ENCODE peak calls at places on chromosomes 7 and 10, in eight cellular contexts. One of them, this sample, is unnamed.

GRCh38 chr10:132713421-132714095 is 72.4 kb downstream of the NKX6-2 start:
- DNase-seq in PC-9: no peak
- DNase-seq in ovary: no peak
- DNase-seq in astrocyte of the spinal cord: no peak
- DNase-seq in A673: no peak
- DNase-seq in right atrium auricular region: no peak
- DNase-seq in spleen: peak; percentile 65
- DNase-seq in NB4: no peak
- DNase-seq in this sample: no peak

GRCh38 chr7:107032720-107033438 is 11.6 kb upstream of the PRKAR2B start:
- DNase-seq in PC-9: no peak
- DNase-seq in ovary: no peak
- DNase-seq in astrocyte of the spinal cord: no peak
- DNase-seq in A673: no peak
- DNase-seq in right atrium auricular region: no peak
- DNase-seq in spleen: no peak
- DNase-seq in NB4: no peak
- DNase-seq in this sample: no peak

GRCh38 chr10:90308223-90308622 is 549.6 kb downstream of the HTR7 start:
- DNase-seq in PC-9: no peak
- DNase-seq in ovary: no peak
- DNase-seq in astrocyte of the spinal cord: peak; percentile 51
- DNase-seq in A673: no peak
- DNase-seq in right atrium auricular region: no peak
- DNase-seq in spleen: no peak
- DNase-seq in NB4: no peak
- DNase-seq in this sample: peak; percentile 86

GRCh38 chr7:50953820-50954219 is 171.1 kb upstream of the GRB10 start:
- DNase-seq in PC-9: peak; percentile 80
- DNase-seq in ovary: no peak
- DNase-seq in astrocyte of the spinal cord: peak; percentile 67
- DNase-seq in A673: no peak
- DNase-seq in right atrium auricular region: no peak
- DNase-seq in spleen: no peak
- DNase-seq in NB4: peak; percentile 68
- DNase-seq in this sample: peak; percentile 58

GRCh38 chr7:2953099-2953498 is 90.6 kb downstream of the CARD11 start:
- DNase-seq in PC-9: no peak
- DNase-seq in ovary: no peak
- DNase-seq in astrocyte of the spinal cord: no peak
- DNase-seq in A673: no peak
- DNase-seq in right atrium auricular region: no peak
- DNase-seq in spleen: no peak
- DNase-seq in NB4: no peak
- DNase-seq in this sample: peak; percentile 3

GRCh38 chr7:156368459-156368858 is 272.1 kb upstream of the RNF32 start:
- DNase-seq in PC-9: no peak
- DNase-seq in ovary: no peak
- DNase-seq in astrocyte of the spinal cord: no peak
- DNase-seq in A673: no peak
- DNase-seq in right atrium auricular region: no peak
- DNase-seq in spleen: no peak
- DNase-seq in NB4: no peak
- DNase-seq in this sample: no peak

GRCh38 chr10:42543840-42544372 is 94.5 kb downstream of the ZNF33B start:
- DNase-seq in PC-9: no peak
- DNase-seq in ovary: no peak
- DNase-seq in astrocyte of the spinal cord: no peak
- DNase-seq in A673: no peak
- DNase-seq in right atrium auricular region: no peak
- DNase-seq in spleen: no peak
- DNase-seq in NB4: no peak
- DNase-seq in this sample: no peak

GRCh38 chr10:95560288-95561199 is 627 bp downstream of the SORBS1 start:
- DNase-seq in PC-9: peak; percentile 21
- DNase-seq in ovary: peak; percentile 60
- DNase-seq in astrocyte of the spinal cord: peak; percentile 36
- DNase-seq in A673: peak; percentile 17
- DNase-seq in right atrium auricular region: peak; percentile 63
- DNase-seq in spleen: peak; percentile 90
- DNase-seq in NB4: peak; percentile 18
- DNase-seq in this sample: peak; percentile 37

GRCh38 chr7:101125989-101126650 is 784 bp upstream of the SERPINE1 start:
- DNase-seq in PC-9: peak; percentile 94
- DNase-seq in ovary: peak; percentile 96
- DNase-seq in astrocyte of the spinal cord: peak; percentile 90
- DNase-seq in A673: no peak
- DNase-seq in right atrium auricular region: peak; percentile 81
- DNase-seq in spleen: no peak
- DNase-seq in NB4: peak; percentile 67
- DNase-seq in this sample: peak; percentile 88

GRCh38 chr7:146321301-146321700 is 204.7 kb downstream of the CNTNAP2 start:
- DNase-seq in PC-9: no peak
- DNase-seq in ovary: no peak
- DNase-seq in astrocyte of the spinal cord: no peak
- DNase-seq in A673: no peak
- DNase-seq in right atrium auricular region: no peak
- DNase-seq in spleen: no peak
- DNase-seq in NB4: no peak
- DNase-seq in this sample: no peak

GRCh38 chr7:72321637-72322036 is 90.5 kb downstream of the CALN1 start:
- DNase-seq in PC-9: no peak
- DNase-seq in ovary: no peak
- DNase-seq in astrocyte of the spinal cord: no peak
- DNase-seq in A673: no peak
- DNase-seq in right atrium auricular region: no peak
- DNase-seq in spleen: no peak
- DNase-seq in NB4: no peak
- DNase-seq in this sample: no peak

GRCh38 chr10:14382022-14382421 is 51.3 kb upstream of the FRMD4A start:
- DNase-seq in PC-9: no peak
- DNase-seq in ovary: no peak
- DNase-seq in astrocyte of the spinal cord: peak; percentile 85
- DNase-seq in A673: no peak
- DNase-seq in right atrium auricular region: no peak
- DNase-seq in spleen: no peak
- DNase-seq in NB4: no peak
- DNase-seq in this sample: no peak

GRCh38 chr10:126661356-126661755 is 9.1 kb downstream of the C10orf90 start:
- DNase-seq in PC-9: no peak
- DNase-seq in ovary: no peak
- DNase-seq in astrocyte of the spinal cord: no peak
- DNase-seq in A673: no peak
- DNase-seq in right atrium auricular region: no peak
- DNase-seq in spleen: no peak
- DNase-seq in NB4: no peak
- DNase-seq in this sample: no peak

DNA sequence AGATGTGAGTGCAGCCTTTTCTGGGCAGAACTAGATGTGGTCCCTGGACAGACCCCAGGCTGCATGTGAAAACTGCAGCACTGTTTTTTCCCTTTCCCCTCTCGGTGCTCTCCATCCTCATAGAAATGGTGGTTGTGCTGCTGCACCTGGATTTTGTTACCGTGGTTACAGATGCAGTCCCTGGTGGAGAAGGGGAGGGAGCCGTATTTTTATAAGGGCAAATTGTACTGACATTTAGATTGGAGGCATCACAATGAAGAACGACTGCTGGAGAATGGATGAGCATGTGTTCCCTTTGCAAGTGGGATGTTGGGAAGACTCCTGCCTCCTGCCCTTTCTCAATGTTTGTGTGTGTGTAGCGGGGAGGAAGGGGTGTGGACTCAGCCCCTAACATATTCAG is 469.9 kb downstream of the CCSER2 start:
- DNase-seq in PC-9: no peak
- DNase-seq in ovary: no peak
- DNase-seq in astrocyte of the spinal cord: no peak
- DNase-seq in A673: no peak
- DNase-seq in right atrium auricular region: no peak
- DNase-seq in spleen: no peak
- DNase-seq in NB4: no peak
- DNase-seq in this sample: no peak
- TF ChIP-seq CTCF in PC-9: no peak
- TF ChIP-seq CTCF in ovary: no peak
- TF ChIP-seq CTCF in astrocyte of the spinal cord: no peak
- TF ChIP-seq CTCF in A673: no peak
- TF ChIP-seq CTCF in right atrium auricular region: no peak
- TF ChIP-seq CTCF in spleen: no peak
- TF ChIP-seq CTCF in NB4: no peak
- TF ChIP-seq CTCF in this sample: no peak

GRCh38 chr10:30495687-30496086 is 61.7 kb downstream of the MAP3K8 start:
- DNase-seq in PC-9: no peak
- DNase-seq in ovary: no peak
- DNase-seq in astrocyte of the spinal cord: no peak
- DNase-seq in A673: no peak
- DNase-seq in right atrium auricular region: no peak
- DNase-seq in spleen: no peak
- DNase-seq in NB4: no peak
- DNase-seq in this sample: peak; percentile 17

GRCh38 chr10:30491832-30492530 is 58.0 kb downstream of the MAP3K8 start:
- DNase-seq in PC-9: no peak
- DNase-seq in ovary: no peak
- DNase-seq in astrocyte of the spinal cord: no peak
- DNase-seq in A673: no peak
- DNase-seq in right atrium auricular region: no peak
- DNase-seq in spleen: no peak
- DNase-seq in NB4: no peak
- DNase-seq in this sample: no peak

GRCh38 chr10:30494558-30494957 is 60.6 kb downstream of the MAP3K8 start:
- DNase-seq in PC-9: no peak
- DNase-seq in ovary: no peak
- DNase-seq in astrocyte of the spinal cord: no peak
- DNase-seq in A673: no peak
- DNase-seq in right atrium auricular region: no peak
- DNase-seq in spleen: no peak
- DNase-seq in NB4: peak; percentile 28
- DNase-seq in this sample: no peak

GRCh38 chr10:30491204-30491603 is 57.2 kb downstream of the MAP3K8 start:
- DNase-seq in PC-9: peak; percentile 20
- DNase-seq in ovary: no peak
- DNase-seq in astrocyte of the spinal cord: no peak
- DNase-seq in A673: no peak
- DNase-seq in right atrium auricular region: no peak
- DNase-seq in spleen: no peak
- DNase-seq in NB4: peak; percentile 88
- DNase-seq in this sample: peak; percentile 63

DNA sequence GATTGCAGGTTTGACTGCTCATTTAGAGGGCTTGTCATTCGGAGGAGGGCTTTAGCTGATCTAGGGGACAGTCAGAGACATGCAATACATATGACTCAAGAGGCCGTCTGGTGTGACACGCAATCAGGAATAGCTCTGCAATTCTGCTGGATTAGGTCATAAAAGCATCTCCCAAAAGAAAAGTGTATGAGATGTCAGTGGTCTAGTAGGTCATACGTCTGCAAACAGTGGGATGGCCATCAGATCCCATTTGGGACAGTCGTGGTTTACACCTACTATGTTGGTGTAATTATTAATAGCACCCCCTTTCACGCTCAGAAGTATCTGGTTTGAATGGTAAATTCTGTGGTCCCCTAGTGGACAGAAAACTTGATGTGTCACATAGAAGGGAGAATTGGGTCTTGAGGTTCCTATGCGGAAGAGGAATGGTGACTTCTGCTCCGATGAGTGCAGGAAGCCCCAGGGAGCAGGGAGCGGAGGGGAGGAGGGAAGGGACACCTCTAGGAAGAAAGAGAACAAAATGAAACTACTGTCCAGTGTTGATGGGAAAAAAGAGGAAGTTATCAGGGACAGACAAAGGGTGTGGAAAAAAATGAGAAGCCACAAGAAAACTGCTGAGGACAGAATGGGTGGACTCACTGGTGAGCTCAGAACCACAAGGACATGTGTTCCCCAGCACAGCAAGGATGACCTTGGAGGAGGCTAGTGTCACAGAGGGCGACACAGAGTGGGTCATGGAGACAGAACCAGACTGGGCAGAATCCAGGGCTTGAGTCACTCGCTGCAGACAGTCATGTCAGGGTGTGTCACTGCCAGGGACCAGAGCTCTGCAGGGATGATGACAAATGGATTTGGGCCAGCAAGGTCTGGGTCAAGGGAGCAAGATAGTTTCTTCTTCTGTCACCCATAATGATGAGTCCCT is 59.9 kb downstream of the MAP3K8 start:
- DNase-seq in PC-9: peak; percentile 49
- DNase-seq in ovary: no peak
- DNase-seq in astrocyte of the spinal cord: no peak
- DNase-seq in A673: no peak
- DNase-seq in right atrium auricular region: peak; percentile 82
- DNase-seq in spleen: peak; percentile 80
- DNase-seq in NB4: peak; percentile 88
- DNase-seq in this sample: peak; percentile 48
- H3K4me3 ChIP-seq in PC-9: no peak overlapping the region
- H3K4me3 ChIP-seq in ovary: no peak overlapping the region
- H3K4me3 ChIP-seq in astrocyte of the spinal cord: no peak overlapping the region
- H3K4me3 ChIP-seq in A673: no peak overlapping the region
- H3K4me3 ChIP-seq in right atrium auricular region: no peak overlapping the region
- H3K4me3 ChIP-seq in spleen: no peak overlapping the region
- H3K4me3 ChIP-seq in NB4: peak overlapping the region; percentile 46
- H3K4me3 ChIP-seq in this sample: no peak overlapping the region

GRCh38 chr7:45257284-45257683 is 99.7 kb downstream of the RAMP3 start:
- DNase-seq in PC-9: no peak
- DNase-seq in ovary: no peak
- DNase-seq in astrocyte of the spinal cord: no peak
- DNase-seq in A673: no peak
- DNase-seq in right atrium auricular region: no peak
- DNase-seq in spleen: no peak
- DNase-seq in NB4: no peak
- DNase-seq in this sample: no peak

GRCh38 chr7:45259966-45260646 is 102.5 kb downstream of the RAMP3 start:
- DNase-seq in PC-9: peak; percentile 62
- DNase-seq in ovary: peak; percentile 47
- DNase-seq in astrocyte of the spinal cord: no peak
- DNase-seq in A673: peak; percentile 57
- DNase-seq in right atrium auricular region: no peak
- DNase-seq in spleen: peak; percentile 92
- DNase-seq in NB4: peak; percentile 70
- DNase-seq in this sample: peak; percentile 30

GRCh38 chr7:45256775-45257174 is 99.2 kb downstream of the RAMP3 start:
- DNase-seq in PC-9: no peak
- DNase-seq in ovary: no peak
- DNase-seq in astrocyte of the spinal cord: no peak
- DNase-seq in A673: no peak
- DNase-seq in right atrium auricular region: no peak
- DNase-seq in spleen: no peak
- DNase-seq in NB4: no peak
- DNase-seq in this sample: no peak

GRCh38 chr7:45258533-45259226 is 101.1 kb downstream of the RAMP3 start:
- DNase-seq in PC-9: no peak
- DNase-seq in ovary: no peak
- DNase-seq in astrocyte of the spinal cord: no peak
- DNase-seq in A673: no peak
- DNase-seq in right atrium auricular region: no peak
- DNase-seq in spleen: no peak
- DNase-seq in NB4: no peak
- DNase-seq in this sample: no peak

GRCh38 chr7:45259227-45259596 is 101.6 kb downstream of the RAMP3 start:
- DNase-seq in PC-9: no peak
- DNase-seq in ovary: no peak
- DNase-seq in astrocyte of the spinal cord: no peak
- DNase-seq in A673: no peak
- DNase-seq in right atrium auricular region: no peak
- DNase-seq in spleen: no peak
- DNase-seq in NB4: no peak
- DNase-seq in this sample: no peak
- TF ChIP-seq CTCF in PC-9: no peak
- TF ChIP-seq CTCF in ovary: no peak
- TF ChIP-seq CTCF in astrocyte of the spinal cord: no peak
- TF ChIP-seq CTCF in A673: no peak
- TF ChIP-seq CTCF in right atrium auricular region: no peak
- TF ChIP-seq CTCF in spleen: no peak
- TF ChIP-seq CTCF in NB4: no peak
- TF ChIP-seq CTCF in this sample: no peak

GRCh38 chr7:151312356-151312755 is 29.3 kb upstream of the NUB1 start:
- DNase-seq in PC-9: no peak
- DNase-seq in ovary: no peak
- DNase-seq in astrocyte of the spinal cord: no peak
- DNase-seq in A673: no peak
- DNase-seq in right atrium auricular region: no peak
- DNase-seq in spleen: no peak
- DNase-seq in NB4: no peak
- DNase-seq in this sample: no peak
- H3K4me3 ChIP-seq in PC-9: no peak overlapping the region
- H3K4me3 ChIP-seq in ovary: no peak overlapping the region
- H3K4me3 ChIP-seq in astrocyte of the spinal cord: no peak overlapping the region
- H3K4me3 ChIP-seq in A673: no peak overlapping the region
- H3K4me3 ChIP-seq in right atrium auricular region: no peak overlapping the region
- H3K4me3 ChIP-seq in spleen: no peak overlapping the region
- H3K4me3 ChIP-seq in NB4: no peak overlapping the region
- H3K4me3 ChIP-seq in this sample: no peak overlapping the region